ENCODE peak calls at places on chromosomes 16 and 17, in five cellular contexts. L, U, H, Y and B are unnamed samples.

GRCh38 chr17:52157603-52158449 is 688 bp downstream of the CA10 start:
- DNase-seq in L (no peak), U (no peak), H (no peak), Y (no peak), B (no peak)

GRCh38 chr17:41418116-41418860 is 6.1 kb downstream of the KRT37 start:
- DNase-seq in L (no peak), U (no peak), H (no peak), Y (no peak), B (no peak)

GRCh38 chr16:11089504-11090124 is 145.2 kb downstream of the CLEC16A start:
- DNase-seq in L (peak; percentile 61), U (no peak), H (no peak), Y (no peak), B (no peak)

GRCh38 chr16:88634141-88634993 is 4.0 kb upstream of the IL17C start:
- DNase-seq in L (peak; percentile 60), U (no peak), H (peak; percentile 70), Y (peak; percentile 76), B (peak; percentile 65)

GRCh38 chr17:47829870-47830269 is 1.5 kb downstream of the MRPL10 start:
- DNase-seq in L (no peak), U (no peak), H (no peak), Y (no peak), B (peak; percentile 42)

GRCh38 chr17:13153036-13153435 is 135.2 kb upstream of the ELAC2 start:
- DNase-seq in L (no peak), U (no peak), H (peak; percentile 43), Y (no peak), B (no peak)

GRCh38 chr17:38577244-38577643 is 28.5 kb downstream of the SRCIN1 start:
- DNase-seq in L (no peak), U (no peak), H (no peak), Y (no peak), B (no peak)

GRCh38 chr17:6510321-6511023 is 45.9 kb downstream of the PITPNM3 start:
- DNase-seq in L (no peak), U (no peak), H (no peak), Y (no peak), B (no peak)

GRCh38 chr16:75236736-75237397 is 14.6 kb downstream of the BCAR1 start:
- DNase-seq in L (no peak), U (no peak), H (no peak), Y (no peak), B (no peak)

GRCh38 chr17:15777297-15777696 is 45.2 kb downstream of the TBC1D26 start:
- DNase-seq in L (no peak), U (no peak), H (no peak), Y (no peak), B (no peak)

GRCh38 chr16:74929636-74930035 is 55.3 kb downstream of the WDR59 start:
- DNase-seq in L (no peak), U (no peak), H (no peak), Y (no peak), B (no peak)

GRCh38 chr16:67029249-67030096 is 524 bp downstream of the CBFB start:
- DNase-seq in L (peak; percentile 71), U (peak; percentile 59), H (peak; percentile 53), Y (peak; percentile 66), B (peak; percentile 74)

GRCh38 chr16:15440852-15441251 is 6.5 kb downstream of the BMERB1 start:
- DNase-seq in L (no peak), U (no peak), H (peak; percentile 54), Y (no peak), B (no peak)
- H3K27ac ChIP-seq in L (no peak overlapping the region), U (no peak overlapping the region), H (no peak overlapping the region), Y (no peak overlapping the region), B (no peak overlapping the region)

GRCh38 chr16:4338125-4338582 is 13.0 kb downstream of the PAM16 start:
- DNase-seq in L (no peak), U (no peak), H (no peak), Y (no peak), B (no peak)
- TF ChIP-seq CTCF in L (no peak), U (no peak), H (no peak), Y (no peak), B (no peak)

GRCh38 chr17:78722101-78722761 is 59.8 kb downstream of the CYTH1 start:
- DNase-seq in L (no peak), U (no peak), H (no peak), Y (peak; percentile 89), B (no peak)

GRCh38 chr17:78723957-78724356 is 58.1 kb downstream of the CYTH1 start:
- DNase-seq in L (no peak), U (no peak), H (no peak), Y (no peak), B (no peak)

GRCh38 chr17:78724544-78724943 is 57.5 kb downstream of the CYTH1 start:
- DNase-seq in L (no peak), U (no peak), H (no peak), Y (no peak), B (no peak)

GRCh38 chr17:78724999-78725398 is 57.1 kb downstream of the CYTH1 start:
- DNase-seq in L (no peak), U (no peak), H (no peak), Y (no peak), B (no peak)

DNA sequence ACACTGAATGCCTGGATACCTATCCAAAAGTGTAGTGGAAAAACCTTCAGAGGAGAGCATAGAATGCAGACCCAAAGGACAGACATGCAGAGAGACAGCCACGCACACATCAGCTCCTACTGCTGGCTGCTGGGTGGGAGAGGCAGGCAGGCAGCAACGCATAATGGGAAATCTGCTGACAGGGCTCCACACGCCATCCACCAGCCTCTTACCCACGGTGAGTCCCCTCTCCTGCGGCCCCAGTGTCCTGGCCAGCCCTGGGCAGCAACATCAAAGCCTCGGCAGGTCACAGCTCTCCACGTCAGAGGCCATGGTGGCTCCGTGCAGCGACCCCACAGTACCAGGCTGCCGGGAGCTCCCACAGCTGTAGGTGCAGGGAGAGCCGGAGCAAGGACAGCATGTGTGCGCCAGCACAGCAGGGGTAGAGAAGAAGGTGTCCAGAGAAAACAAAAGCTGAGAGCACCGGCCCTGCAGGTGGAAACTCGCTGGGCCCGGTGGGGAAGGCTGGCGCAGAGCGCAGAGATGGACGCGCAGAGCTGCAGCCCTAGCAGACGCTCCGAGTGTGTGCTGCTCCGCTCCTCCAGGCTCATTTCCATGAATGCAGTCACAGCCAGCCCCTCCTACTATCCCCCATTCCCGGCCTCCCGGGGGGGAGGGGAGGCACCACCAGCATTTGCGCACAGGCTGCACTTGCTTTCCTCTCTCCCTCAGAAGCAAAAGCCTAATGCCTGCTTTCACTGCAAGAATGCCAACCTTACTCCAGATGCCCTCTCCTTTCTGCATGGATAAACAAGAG is 58.9 kb downstream of the CYTH1 start:
- DNase-seq in L (no peak), U (no peak), H (no peak), Y (no peak), B (no peak)
- H3K4me3 ChIP-seq in L (no peak overlapping the region), U (peak overlapping the region; percentile 0), H (no peak overlapping the region), Y (peak overlapping the region; percentile 52), B (no peak overlapping the region)

GRCh38 chr17:18921485-18921884 is 30.5 kb upstream of the SLC5A10 start:
- DNase-seq in L (no peak), U (no peak), H (no peak), Y (no peak), B (no peak)
- H3K27ac ChIP-seq in L (peak overlapping the region; percentile 46), U (no peak overlapping the region), H (no peak overlapping the region), Y (peak overlapping the region; percentile 69), B (no peak overlapping the region)

GRCh38 chr17:29384901-29385300 is 5.3 kb upstream of the TAOK1 start:
- DNase-seq in L (no peak), U (no peak), H (peak; percentile 55), Y (no peak), B (no peak)
- TF ChIP-seq CTCF in L (no peak), U (no peak), H (peak; percentile 20), Y (peak; percentile 42), B (no peak)

GRCh38 chr16:4676826-4677225 is 16.5 kb upstream of the NUDT16L1 start:
- DNase-seq in L (no peak), U (no peak), H (no peak), Y (no peak), B (no peak)

GRCh38 chr16:4677994-4678393 is 15.4 kb upstream of the NUDT16L1 start:
- DNase-seq in L (no peak), U (no peak), H (no peak), Y (no peak), B (no peak)

GRCh38 chr16:4674926-4675530 is 18.3 kb upstream of the NUDT16L1 start:
- DNase-seq in L (no peak), U (no peak), H (peak; percentile 74), Y (no peak), B (no peak)

GRCh38 chr16:4677390-4677789 is 16.0 kb upstream of the NUDT16L1 start:
- DNase-seq in L (no peak), U (no peak), H (no peak), Y (no peak), B (no peak)

DNA sequence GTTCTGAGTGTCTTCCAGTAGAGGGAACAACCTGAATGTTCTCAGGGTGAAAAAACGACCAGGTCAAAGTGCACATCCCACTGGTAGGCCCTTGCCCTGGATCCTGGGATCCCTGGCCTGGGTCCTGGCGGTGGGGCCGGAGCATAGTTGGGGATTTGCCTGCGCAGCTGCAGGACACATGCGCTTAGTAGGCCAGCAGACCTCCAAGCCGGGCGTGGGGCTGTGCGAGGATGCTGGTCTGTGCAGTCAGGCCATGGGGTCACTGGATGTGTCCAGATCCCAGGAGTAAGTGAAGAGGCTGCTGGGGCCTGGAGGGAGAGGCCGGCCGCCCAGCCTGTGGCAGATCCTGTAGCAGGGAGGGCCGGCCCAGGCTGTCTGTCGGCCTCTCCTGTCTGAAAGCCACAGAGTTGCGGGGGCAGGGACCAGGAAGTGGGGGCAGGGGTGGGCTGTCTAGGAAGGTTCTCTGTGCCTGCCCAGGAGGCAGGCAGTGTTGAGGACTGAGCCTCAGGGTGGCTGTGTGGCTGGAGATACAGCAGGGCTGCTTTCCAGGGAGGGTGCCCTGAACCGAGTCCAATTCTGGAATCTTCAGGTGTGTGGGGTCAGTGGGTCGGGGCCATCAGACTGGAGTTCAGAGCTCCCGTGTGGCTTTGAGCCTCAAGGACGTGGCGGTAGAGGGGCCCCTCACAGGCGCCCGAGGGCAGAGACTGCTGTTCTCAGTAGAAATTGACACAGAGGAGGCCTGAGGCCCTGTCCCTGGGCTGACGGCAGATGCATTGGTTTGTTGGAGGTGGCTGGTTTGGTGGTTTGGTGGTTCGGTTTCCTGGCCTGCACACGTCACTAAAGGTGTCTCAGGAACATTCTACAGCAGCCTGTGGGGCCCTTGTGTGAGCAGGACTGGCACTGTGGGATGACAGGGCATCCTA is 17.2 kb upstream of the NUDT16L1 start:
- DNase-seq in L (no peak), U (no peak), H (no peak), Y (no peak), B (peak; percentile 72)
- H3K4me3 ChIP-seq in L (no peak overlapping the region), U (no peak overlapping the region), H (no peak overlapping the region), Y (no peak overlapping the region), B (peak overlapping the region; percentile 24)

GRCh38 chr17:883586-883962 is 96.0 kb downstream of the NXN start:
- DNase-seq in L (no peak), U (no peak), H (no peak), Y (no peak), B (no peak)
- H3K27ac ChIP-seq in L (no peak overlapping the region), U (peak overlapping the region; percentile 86), H (peak overlapping the region; percentile 45), Y (no peak overlapping the region), B (no peak overlapping the region)

DNA sequence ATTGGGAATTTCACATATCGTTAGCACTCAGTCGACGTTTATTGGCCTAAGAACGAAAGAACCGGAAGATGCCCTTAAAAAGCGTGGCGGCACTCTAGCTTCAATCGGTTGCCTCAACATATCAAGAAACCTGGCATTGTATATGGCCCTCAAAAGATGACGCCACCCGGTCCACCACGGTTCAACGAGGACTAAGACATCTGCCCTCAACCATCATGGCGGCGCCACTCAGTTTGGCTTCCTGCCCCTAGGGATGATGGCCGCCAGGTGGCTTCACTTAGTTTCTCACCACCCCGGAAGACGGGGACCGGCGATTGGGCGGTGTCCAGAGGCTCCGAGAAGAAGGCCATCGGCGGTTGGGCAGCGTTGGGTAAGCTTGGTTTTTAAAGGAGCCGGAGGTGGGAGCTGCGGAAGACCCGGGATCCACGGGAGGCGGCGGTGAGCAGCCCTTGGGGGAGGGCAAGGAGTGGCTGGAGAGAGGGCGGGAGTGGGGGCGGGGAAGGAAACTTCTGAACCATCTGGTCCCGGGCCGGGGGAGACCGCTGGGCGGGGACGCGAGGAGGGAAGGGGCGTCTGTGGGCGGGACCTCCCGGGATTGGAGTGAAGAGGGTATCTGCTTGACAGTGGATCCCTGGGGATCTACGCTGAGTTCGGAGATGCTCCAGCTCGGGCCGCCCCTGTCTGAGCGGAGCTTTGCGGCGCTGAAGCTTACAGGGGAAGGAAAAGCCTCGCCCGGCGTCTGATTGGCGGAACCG is at the start of gene PRR14:
- DNase-seq in L (peak; percentile 99), U (peak; percentile 100), H (peak; percentile 99), Y (peak; percentile 99), B (peak; percentile 98)
- TF ChIP-seq CTCF in L (no peak), U (no peak), H (peak; percentile 34), Y (no peak), B (no peak)